ENCODE peak calls at places on chromosomes 11 and 22, in five cellular contexts. One of them, this sample, is unnamed.

GRCh38 chr22:17375914-17376614 is 6.8 kb downstream of the CECR2 start:
- DNase-seq in H1: no peak
- DNase-seq in thyroid gland: no peak
- DNase-seq in GM23338: no peak
- DNase-seq in NB4: no peak
- DNase-seq in this sample: no peak

GRCh38 chr22:29885610-29886009 is 2.6 kb downstream of the MTMR3 start:
- DNase-seq in GM23338: no peak
- DNase-seq in thyroid gland: no peak
- DNase-seq in NB4: no peak
- DNase-seq in H1: no peak
- DNase-seq in this sample: no peak

GRCh38 chr11:120564573-120565301 is 53.2 kb downstream of the GRIK4 start:
- DNase-seq in NB4: peak
- DNase-seq in thyroid gland: peak
- DNase-seq in H1: no peak
- DNase-seq in GM23338: peak
- DNase-seq in this sample: peak

GRCh38 chr11:90148900-90149299 is 14.4 kb downstream of the NAALAD2 start:
- DNase-seq in NB4: no peak
- DNase-seq in thyroid gland: no peak
- DNase-seq in GM23338: no peak
- DNase-seq in H1: no peak
- DNase-seq in this sample: no peak

GRCh38 chr22:19892249-19892879 is 37.7 kb upstream of the GNB1L start:
- DNase-seq in NB4: peak
- DNase-seq in thyroid gland: no peak
- DNase-seq in H1: no peak
- DNase-seq in GM23338: no peak
- DNase-seq in this sample: no peak

GRCh38 chr11:72379384-72380131 is 54.8 kb downstream of the CLPB start:
- DNase-seq in GM23338: no peak
- DNase-seq in thyroid gland: no peak
- DNase-seq in NB4: no peak
- DNase-seq in H1: no peak
- DNase-seq in this sample: no peak

GRCh38 chr11:14519692-14520085 is 497 bp downstream of the PSMA1 start:
- DNase-seq in H1: no peak
- DNase-seq in NB4: no peak
- DNase-seq in GM23338: no peak
- DNase-seq in thyroid gland: no peak
- DNase-seq in this sample: no peak

GRCh38 chr11:44014968-44015623 is 32.7 kb upstream of the ACCSL start:
- DNase-seq in thyroid gland: no peak
- DNase-seq in NB4: no peak
- DNase-seq in H1: no peak
- DNase-seq in GM23338: no peak
- DNase-seq in this sample: no peak

GRCh38 chr22:44460287-44461082 is 37.5 kb downstream of the RTL6 start:
- DNase-seq in GM23338: no peak
- DNase-seq in thyroid gland: no peak
- DNase-seq in NB4: no peak
- DNase-seq in H1: no peak
- DNase-seq in this sample: no peak

GRCh38 chr22:20807315-20807752 is 33.4 kb downstream of the SERPIND1 start:
- DNase-seq in H1: no peak
- DNase-seq in thyroid gland: no peak
- DNase-seq in NB4: peak
- DNase-seq in GM23338: no peak
- DNase-seq in this sample: no peak

GRCh38 chr22:21570398-21570797 is 2.9 kb downstream of the UBE2L3 start:
- DNase-seq in thyroid gland: no peak
- DNase-seq in H1: no peak
- DNase-seq in NB4: no peak
- DNase-seq in GM23338: no peak
- DNase-seq in this sample: no peak

GRCh38 chr11:68838572-68838964 is 3.1 kb downstream of the CPT1A start:
- DNase-seq in thyroid gland: peak
- DNase-seq in H1: no peak
- DNase-seq in NB4: peak
- DNase-seq in GM23338: no peak
- DNase-seq in this sample: peak

GRCh38 chr11:113730887-113731726 is 25.0 kb upstream of the TMPRSS5 start:
- DNase-seq in NB4: peak
- DNase-seq in H1: no peak
- DNase-seq in thyroid gland: no peak
- DNase-seq in GM23338: peak
- DNase-seq in this sample: no peak

GRCh38 chr11:102610198-102610597 is 14.9 kb downstream of the MMP20 start:
- DNase-seq in H1: no peak
- DNase-seq in thyroid gland: no peak
- DNase-seq in GM23338: no peak
- DNase-seq in NB4: no peak
- DNase-seq in this sample: no peak

GRCh38 chr11:119706029-119706428 is 23.0 kb downstream of the NECTIN1 start:
- DNase-seq in GM23338: no peak
- DNase-seq in H1: no peak
- DNase-seq in NB4: no peak
- DNase-seq in thyroid gland: no peak
- DNase-seq in this sample: no peak

GRCh38 chr11:63896071-63896470 is 20.9 kb downstream of the RCOR2 start:
- DNase-seq in GM23338: no peak
- DNase-seq in thyroid gland: peak
- DNase-seq in H1: no peak
- DNase-seq in NB4: no peak
- DNase-seq in this sample: peak

GRCh38 chr11:121459413-121460041 is 6.8 kb upstream of the SORL1-AS1 start:
- DNase-seq in GM23338: no peak
- DNase-seq in thyroid gland: no peak
- DNase-seq in H1: no peak
- DNase-seq in NB4: peak
- DNase-seq in this sample: no peak

GRCh38 chr22:19793161-19793560 is 32.6 kb downstream of the TBX1 start:
- DNase-seq in thyroid gland: no peak
- DNase-seq in NB4: no peak
- DNase-seq in GM23338: no peak
- DNase-seq in H1: no peak
- DNase-seq in this sample: no peak

GRCh38 chr22:44389926-44390925 is 77.5 kb upstream of the SHISAL1 start:
- DNase-seq in GM23338: no peak
- DNase-seq in thyroid gland: no peak
- DNase-seq in NB4: no peak
- DNase-seq in H1: no peak
- DNase-seq in this sample: peak

GRCh38 chr11:95088946-95089619 is 563 bp upstream of the ENDOD1 start:
- DNase-seq in H1: no peak
- DNase-seq in NB4: no peak
- DNase-seq in thyroid gland: no peak
- DNase-seq in GM23338: peak
- DNase-seq in this sample: peak

GRCh38 chr11:66107600-66108151 is 37.6 kb downstream of the PACS1 start:
- DNase-seq in H1: no peak
- DNase-seq in thyroid gland: no peak
- DNase-seq in GM23338: no peak
- DNase-seq in NB4: no peak
- DNase-seq in this sample: no peak

GRCh38 chr11:125182522-125182921 is 18.0 kb downstream of the PKNOX2 start:
- DNase-seq in NB4: no peak
- DNase-seq in H1: no peak
- DNase-seq in thyroid gland: no peak
- DNase-seq in GM23338: no peak
- DNase-seq in this sample: no peak

GRCh38 chr11:79461144-79461543 is 20.3 kb upstream of the TENM4 start:
- DNase-seq in NB4: peak
- DNase-seq in thyroid gland: peak
- DNase-seq in H1: no peak
- DNase-seq in GM23338: peak
- DNase-seq in this sample: peak

GRCh38 chr11:106391771-106392412 is 314.4 kb downstream of the AASDHPPT start:
- DNase-seq in GM23338: no peak
- DNase-seq in thyroid gland: no peak
- DNase-seq in H1: no peak
- DNase-seq in NB4: no peak
- DNase-seq in this sample: no peak

GRCh38 chr22:27475548-27475897 is 326.0 kb downstream of the MN1 start:
- DNase-seq in GM23338: no peak
- DNase-seq in thyroid gland: no peak
- DNase-seq in H1: no peak
- DNase-seq in NB4: no peak
- DNase-seq in this sample: no peak

GRCh38 chr11:125262825-125263218 is 98.3 kb downstream of the PKNOX2 start:
- DNase-seq in H1: no peak
- DNase-seq in thyroid gland: peak
- DNase-seq in NB4: no peak
- DNase-seq in GM23338: no peak
- DNase-seq in this sample: no peak

GRCh38 chr11:15097411-15097810 is 17.3 kb upstream of the INSC start:
- DNase-seq in H1: no peak
- DNase-seq in NB4: no peak
- DNase-seq in GM23338: no peak
- DNase-seq in thyroid gland: no peak
- DNase-seq in this sample: no peak

GRCh38 chr11:20070459-20070858 is 89.8 kb downstream of the DBX1 start:
- DNase-seq in GM23338: no peak
- DNase-seq in NB4: no peak
- DNase-seq in thyroid gland: peak
- DNase-seq in H1: no peak
- DNase-seq in this sample: no peak

GRCh38 chr11:19539861-19540260 is 172.8 kb upstream of the NAV2 start:
- DNase-seq in NB4: no peak
- DNase-seq in H1: no peak
- DNase-seq in thyroid gland: no peak
- DNase-seq in GM23338: no peak
- DNase-seq in this sample: no peak

DNA sequence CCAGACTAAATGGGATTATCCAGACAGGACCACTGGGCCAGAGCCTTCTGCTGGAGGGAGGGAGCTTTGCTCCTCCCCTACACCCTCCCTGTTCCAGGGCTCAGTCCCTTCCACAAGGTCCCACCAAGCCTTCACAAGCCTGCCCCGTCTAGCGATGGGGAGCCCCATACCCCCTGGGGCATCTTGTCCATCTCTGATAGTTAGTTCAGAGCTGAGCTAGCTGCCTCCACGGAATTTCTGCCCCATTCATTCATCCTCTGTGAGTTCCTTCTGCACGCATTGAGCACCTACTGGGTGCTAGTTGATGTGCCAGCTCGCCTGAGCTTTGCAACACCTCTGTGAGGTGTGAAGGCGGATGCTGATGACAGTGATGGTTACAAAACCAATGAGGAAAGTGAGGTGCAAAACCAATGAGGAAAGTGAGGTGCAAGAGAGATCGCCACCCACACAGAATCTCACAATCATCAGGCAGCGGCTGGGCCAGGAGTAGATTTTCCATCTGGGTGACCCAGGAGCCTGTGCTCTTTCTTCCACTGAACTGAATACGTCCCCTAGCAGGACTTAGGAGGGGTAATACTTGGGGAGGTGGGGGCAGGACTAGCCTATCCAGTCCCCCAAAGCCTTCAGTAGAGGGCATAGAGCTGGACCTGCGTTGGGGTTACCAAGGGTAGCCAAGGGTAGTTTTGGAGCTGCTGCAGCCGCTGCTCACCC is 21.5 kb upstream of the CBX7 start:
- DNase-seq in NB4: no peak
- DNase-seq in thyroid gland: no peak
- DNase-seq in GM23338: no peak
- DNase-seq in H1: no peak
- DNase-seq in this sample: no peak
- H3K4me3 ChIP-seq in NB4: no peak
- H3K4me3 ChIP-seq in thyroid gland: no peak
- H3K4me3 ChIP-seq in GM23338: no peak
- H3K4me3 ChIP-seq in H1: no peak
- H3K4me3 ChIP-seq in this sample: no peak

GRCh38 chr11:850777-851762 is 8.4 kb downstream of the TSPAN4 start:
- DNase-seq in GM23338: peak
- DNase-seq in H1: no peak
- DNase-seq in thyroid gland: no peak
- DNase-seq in NB4: no peak
- DNase-seq in this sample: no peak
- H3K4me3 ChIP-seq in GM23338: peak
- H3K4me3 ChIP-seq in H1: peak
- H3K4me3 ChIP-seq in thyroid gland: no peak
- H3K4me3 ChIP-seq in NB4: no peak
- H3K4me3 ChIP-seq in this sample: no peak

GRCh38 chr11:122559734-122560382 is 95.7 kb upstream of the UBASH3B start:
- DNase-seq in thyroid gland: no peak
- DNase-seq in NB4: peak
- DNase-seq in H1: peak
- DNase-seq in GM23338: peak
- DNase-seq in this sample: no peak
- H3K4me3 ChIP-seq in thyroid gland: no peak
- H3K4me3 ChIP-seq in NB4: no peak
- H3K4me3 ChIP-seq in H1: peak
- H3K4me3 ChIP-seq in GM23338: peak
- H3K4me3 ChIP-seq in this sample: no peak

GRCh38 chr11:128304666-128305485 is 282.5 kb downstream of the ETS1 start:
- DNase-seq in thyroid gland: no peak
- DNase-seq in H1: no peak
- DNase-seq in GM23338: no peak
- DNase-seq in NB4: no peak
- DNase-seq in this sample: no peak

GRCh38 chr11:128303383-128303782 is 284.0 kb downstream of the ETS1 start:
- DNase-seq in thyroid gland: no peak
- DNase-seq in H1: no peak
- DNase-seq in GM23338: peak
- DNase-seq in NB4: no peak
- DNase-seq in this sample: no peak

GRCh38 chr11:128305588-128305987 is 281.8 kb downstream of the ETS1 start:
- DNase-seq in thyroid gland: no peak
- DNase-seq in GM23338: no peak
- DNase-seq in H1: no peak
- DNase-seq in NB4: no peak
- DNase-seq in this sample: no peak

GRCh38 chr11:128300785-128301184 is 286.6 kb downstream of the ETS1 start:
- DNase-seq in GM23338: no peak
- DNase-seq in H1: no peak
- DNase-seq in thyroid gland: no peak
- DNase-seq in NB4: no peak
- DNase-seq in this sample: no peak

DNA sequence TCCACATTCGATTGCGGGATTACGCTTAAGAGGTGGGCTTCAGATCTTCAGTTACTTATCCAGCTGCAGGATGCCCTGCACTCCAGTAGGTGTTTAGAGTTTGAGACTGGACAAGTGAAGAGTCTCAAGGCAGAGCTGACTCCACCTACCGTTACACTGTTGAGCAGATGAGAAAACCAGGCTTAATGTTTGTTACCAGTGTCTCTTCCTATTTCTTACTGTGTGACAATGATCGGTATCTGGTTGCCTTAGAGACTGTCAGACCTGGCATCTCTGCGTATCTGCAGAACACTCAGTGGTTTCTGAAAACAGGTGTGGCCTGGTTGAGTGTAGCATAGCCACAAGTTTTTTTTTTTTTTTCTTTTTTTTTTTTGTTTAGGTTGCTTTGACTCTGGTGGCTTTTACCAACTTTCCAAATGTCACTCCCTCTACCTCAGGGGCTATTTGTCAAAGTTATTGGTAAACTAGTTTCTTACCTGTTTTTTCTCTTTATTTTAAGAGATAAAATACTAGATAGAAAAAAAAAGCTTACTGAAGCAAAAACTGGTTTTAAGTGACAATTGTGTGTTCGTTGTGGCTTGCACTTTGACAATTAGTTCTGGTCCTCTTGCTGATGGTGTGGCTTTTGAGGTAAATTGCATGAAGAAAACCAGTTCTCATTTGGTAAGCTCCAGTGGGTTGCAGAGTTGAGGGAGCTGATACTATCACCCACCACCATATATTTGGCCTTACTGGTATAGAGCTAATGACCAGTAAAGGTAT is 284.8 kb downstream of the ETS1 start:
- DNase-seq in NB4: no peak
- DNase-seq in GM23338: no peak
- DNase-seq in H1: no peak
- DNase-seq in thyroid gland: no peak
- DNase-seq in this sample: no peak
- H3K4me3 ChIP-seq in NB4: no peak
- H3K4me3 ChIP-seq in GM23338: no peak
- H3K4me3 ChIP-seq in H1: no peak
- H3K4me3 ChIP-seq in thyroid gland: no peak
- H3K4me3 ChIP-seq in this sample: no peak